ENCODE peak calls at places on chromosomes 16 and 17, in four cellular contexts. Z is A549; R is PC-3; J is CD4-positive, CD25-positive, alpha-beta regulatory T cell. E is an unnamed sample.

GRCh38 chr16:27642753-27643152 is 92.8 kb downstream of the KATNIP start:
- DNase-seq in Z (no peak), R (peak; percentile 30), J (no peak), E (no peak)

GRCh38 chr17:78541488-78542237 is 35.5 kb downstream of the DNAH17 start:
- DNase-seq in Z (peak; percentile 90), R (peak; percentile 82), J (no peak), E (no peak)

GRCh38 chr17:21452377-21453143 is 76.4 kb downstream of the KCNJ12 start:
- DNase-seq in Z (no peak), R (peak; percentile 54), J (no peak), E (peak; percentile 28)

GRCh38 chr16:50263060-50263909 is 3.1 kb upstream of the ADCY7 start:
- DNase-seq in Z (no peak), R (no peak), J (no peak), E (no peak)

GRCh38 chr16:87145181-87146176 is 171.7 kb downstream of the C16orf95 start:
- DNase-seq in Z (no peak), R (peak; percentile 93), J (no peak), E (no peak)

GRCh38 chr16:49890876-49891275 is 35.0 kb upstream of the ZNF423 start:
- DNase-seq in Z (no peak), R (no peak), J (no peak), E (peak; percentile 27)

GRCh38 chr16:67919618-67920210 is 11.9 kb downstream of the CTRL start:
- DNase-seq in Z (no peak), R (no peak), J (no peak), E (no peak)

GRCh38 chr16:856101-856500 is 55.6 kb upstream of the GNG13 start:
- DNase-seq in Z (no peak), R (no peak), J (no peak), E (no peak)

GRCh38 chr17:56977673-56978395 is at the start of gene SCPEP1:
- DNase-seq in Z (peak; percentile 93), R (peak; percentile 81), J (peak; percentile 79), E (peak; percentile 59)

GRCh38 chr17:7034955-7035590 is 742 bp upstream of the SLC16A13 start:
- DNase-seq in Z (no peak), R (no peak), J (no peak), E (peak; percentile 70)

GRCh38 chr16:11056090-11056988 is 112.0 kb downstream of the CLEC16A start:
- DNase-seq in Z (no peak), R (no peak), J (no peak), E (no peak)

GRCh38 chr16:24117680-24118079 is 138.5 kb upstream of the CACNG3 start:
- DNase-seq in Z (no peak), R (no peak), J (no peak), E (no peak)

GRCh38 chr17:65559483-65559801 is 2.0 kb downstream of the AXIN2 start:
- DNase-seq in Z (no peak), R (no peak), J (no peak), E (no peak)

GRCh38 chr16:49459953-49460735 is 86.5 kb downstream of the C16orf78 start:
- DNase-seq in Z (no peak), R (no peak), J (no peak), E (no peak)

GRCh38 chr17:62735027-62735651 is 73.0 kb downstream of the MARCHF10 start:
- DNase-seq in Z (no peak), R (peak; percentile 61), J (no peak), E (no peak)
- H3K4me3 ChIP-seq in Z (no peak overlapping the region), R (no peak overlapping the region), J (no peak overlapping the region), E (no peak overlapping the region)

GRCh38 chr16:3306078-3306477 is 781 bp downstream of the ZNF75A start:
- DNase-seq in Z (no peak), R (no peak), J (no peak), E (no peak)
- H3K4me3 ChIP-seq in Z (peak overlapping the region; percentile 58), R (peak overlapping the region; percentile 84), J (peak overlapping the region; percentile 77), E (peak overlapping the region; percentile 59)

GRCh38 chr16:84638195-84638806 is 10.0 kb upstream of the KLHL36 start:
- DNase-seq in Z (no peak), R (no peak), J (no peak), E (no peak)

GRCh38 chr16:84643677-84644076 is 4.6 kb upstream of the KLHL36 start:
- DNase-seq in Z (no peak), R (no peak), J (no peak), E (no peak)

GRCh38 chr16:84643180-84643583 is 5.1 kb upstream of the KLHL36 start:
- DNase-seq in Z (no peak), R (peak; percentile 77), J (no peak), E (no peak)

GRCh38 chr16:84640145-84640544 is 8.2 kb upstream of the KLHL36 start:
- DNase-seq in Z (no peak), R (no peak), J (no peak), E (no peak)

DNA sequence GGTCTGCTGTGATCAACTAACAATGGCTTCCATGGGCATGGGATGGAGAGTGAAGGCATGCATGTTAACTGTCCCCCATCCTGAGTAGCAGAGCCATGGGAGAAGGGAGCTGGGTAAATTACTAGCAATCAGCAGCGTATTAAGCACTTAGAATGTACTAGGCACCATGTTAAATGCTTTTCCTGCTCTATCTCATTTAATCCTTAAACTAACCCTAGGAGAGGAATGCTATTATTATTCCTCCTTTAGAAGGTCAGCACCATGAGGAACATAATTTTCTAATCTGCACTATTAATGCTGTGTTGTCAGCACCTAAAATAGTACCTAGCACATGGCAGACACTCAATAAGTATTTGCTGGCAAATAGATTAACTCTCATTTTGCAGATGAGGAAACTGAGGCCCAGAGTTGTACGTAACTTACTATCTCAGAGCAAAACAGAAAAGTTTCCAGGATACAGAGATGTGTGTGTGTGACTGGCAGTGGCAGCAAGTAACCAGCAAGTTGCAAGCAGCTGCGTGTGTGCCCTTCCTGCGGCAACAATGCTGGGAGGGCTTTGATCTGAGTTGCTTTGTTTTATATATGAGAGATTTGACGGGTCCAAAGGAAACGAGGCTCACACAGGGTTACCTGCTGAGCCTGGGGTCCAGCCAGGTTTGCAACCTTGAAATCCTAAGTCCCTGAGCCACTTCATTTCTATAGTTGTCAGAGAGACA is 6.5 kb upstream of the KLHL36 start:
- DNase-seq in Z (no peak), R (no peak), J (no peak), E (peak; percentile 62)
- H3K4me3 ChIP-seq in Z (no peak overlapping the region), R (no peak overlapping the region), J (peak overlapping the region; percentile 33), E (peak overlapping the region; percentile 25)

GRCh38 chr16:25959216-25959615 is 267.5 kb downstream of the HS3ST4 start:
- DNase-seq in Z (no peak), R (no peak), J (no peak), E (no peak)
- H3K4me3 ChIP-seq in Z (no peak overlapping the region), R (no peak overlapping the region), J (no peak overlapping the region), E (no peak overlapping the region)

GRCh38 chr16:88782454-88783390 is 2.3 kb downstream of the PIEZO1 start:
- DNase-seq in Z (no peak), R (peak; percentile 86), J (peak; percentile 33), E (no peak)
- H3K4me3 ChIP-seq in Z (peak overlapping the region; percentile 99), R (peak overlapping the region; percentile 76), J (peak overlapping the region; percentile 65), E (peak overlapping the region; percentile 77)

DNA sequence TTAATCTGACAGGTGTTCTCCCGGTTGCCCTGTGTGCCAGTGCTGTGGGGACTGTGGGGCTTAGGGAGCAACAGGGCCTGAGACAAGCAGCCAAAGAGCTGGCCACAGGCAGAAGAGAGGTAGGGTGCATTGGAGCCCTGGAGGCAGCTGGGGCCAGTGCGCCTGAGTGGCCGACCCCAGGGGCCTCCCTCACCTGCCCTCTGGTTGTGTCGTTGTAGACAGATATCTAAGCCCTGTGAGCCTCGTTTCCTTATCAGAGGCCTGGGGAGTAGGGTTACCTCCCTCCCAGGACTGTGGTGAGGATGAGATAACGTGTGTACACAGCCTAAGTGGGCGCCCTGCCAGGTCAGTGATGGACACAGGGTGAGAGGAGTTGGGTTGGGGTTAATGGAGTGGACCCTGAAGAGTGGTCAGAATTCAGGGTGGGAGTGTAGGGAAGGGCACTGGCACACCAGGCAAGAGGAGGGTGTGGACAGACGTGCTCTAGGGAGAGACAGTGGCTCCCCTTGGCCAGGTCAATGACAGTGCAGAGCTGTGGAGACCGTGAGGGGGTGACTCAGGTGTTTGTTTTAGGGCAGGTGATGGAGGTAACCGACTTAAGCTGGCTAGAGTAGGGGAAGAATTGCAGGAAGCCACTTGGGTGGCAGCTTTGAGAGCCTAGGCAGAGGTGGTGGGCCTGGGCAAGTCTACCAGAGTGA is 3.4 kb downstream of the NARF start:
- DNase-seq in Z (no peak), R (peak; percentile 66), J (no peak), E (no peak)
- H3K4me3 ChIP-seq in Z (no peak overlapping the region), R (no peak overlapping the region), J (no peak overlapping the region), E (no peak overlapping the region)

DNA sequence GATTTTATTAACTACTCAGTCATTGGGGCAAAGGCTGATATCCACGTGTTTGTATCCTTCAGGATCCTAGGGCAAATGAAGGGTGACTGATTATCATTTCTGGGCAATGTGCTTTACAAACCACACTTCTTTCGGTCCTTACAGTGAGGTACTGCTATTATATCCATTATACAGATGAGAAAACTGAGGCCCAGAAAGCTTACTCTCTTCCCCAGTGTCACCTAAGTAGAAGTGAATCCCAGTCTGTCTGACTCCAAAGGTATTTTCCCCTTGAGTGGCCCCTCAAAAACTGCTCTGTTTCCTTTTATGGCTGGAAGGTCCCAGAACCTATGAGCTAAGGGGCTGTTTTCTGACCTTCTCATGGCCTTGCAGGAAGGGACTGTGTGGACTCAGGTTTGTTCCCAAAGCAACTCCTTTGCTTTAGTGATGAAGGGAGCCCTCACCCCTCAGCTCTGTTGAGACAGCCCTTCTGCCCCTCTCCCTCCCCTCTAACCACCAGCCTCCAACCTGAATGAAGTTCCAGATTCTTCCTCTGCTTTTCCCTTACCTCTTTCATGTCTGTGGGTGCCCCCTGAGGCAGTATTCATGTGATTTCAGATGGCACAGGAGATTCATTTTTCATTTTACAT is 27.4 kb upstream of the ADGRG1 start:
- DNase-seq in Z (no peak), R (no peak), J (no peak), E (no peak)
- H3K4me3 ChIP-seq in Z (no peak overlapping the region), R (no peak overlapping the region), J (no peak overlapping the region), E (no peak overlapping the region)

DNA sequence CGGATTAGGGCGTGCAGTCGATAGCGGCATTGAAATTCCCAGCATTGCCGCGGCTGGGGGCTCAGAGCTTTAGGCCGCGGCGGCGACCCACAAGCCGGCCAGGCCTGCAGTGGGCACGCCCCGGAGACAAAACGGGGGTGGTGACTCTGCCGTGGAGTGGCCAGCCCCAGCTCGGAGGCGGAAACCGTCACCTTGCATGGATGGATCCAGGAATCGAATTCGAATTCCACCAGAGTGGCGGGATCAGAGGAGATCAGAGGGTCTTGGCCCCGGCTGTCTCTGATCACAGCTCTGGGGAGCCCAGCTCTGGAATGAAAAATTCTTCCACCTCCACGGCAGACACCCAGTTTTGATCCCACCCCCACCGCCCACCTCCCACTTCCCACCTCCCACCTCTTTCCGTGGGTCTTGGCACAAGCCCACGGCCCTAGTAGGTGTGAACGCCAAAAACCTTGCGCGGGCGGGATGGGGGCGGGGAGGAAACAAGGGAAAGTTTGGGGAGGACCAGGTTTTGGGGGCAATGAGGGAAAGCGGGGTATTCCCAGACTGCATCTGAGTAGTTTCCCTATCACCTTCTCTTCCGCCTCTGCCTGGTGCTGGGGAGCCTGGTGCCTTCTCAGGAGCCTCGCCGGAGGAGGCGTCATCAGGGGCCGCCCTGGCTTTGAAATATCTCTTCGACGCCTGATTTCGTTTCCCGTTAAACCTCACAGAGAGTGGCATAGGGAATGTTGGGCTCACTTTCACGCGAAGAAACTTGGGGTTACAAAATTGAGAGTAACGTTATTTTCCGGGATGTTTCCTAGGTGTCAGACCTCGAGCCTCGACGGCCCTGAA is 1.4 kb upstream of the IRX3 start:
- DNase-seq in Z (no peak), R (no peak), J (no peak), E (no peak)
- H3K4me3 ChIP-seq in Z (peak overlapping the region; percentile 80), R (no peak overlapping the region), J (no peak overlapping the region), E (peak overlapping the region; percentile 94)

GRCh38 chr16:20844588-20844987 is 38.3 kb downstream of the REXO5 start:
- DNase-seq in Z (no peak), R (no peak), J (no peak), E (peak; percentile 74)
- H3K4me3 ChIP-seq in Z (no peak overlapping the region), R (no peak overlapping the region), J (no peak overlapping the region), E (peak overlapping the region; percentile 5)

E was measured in Jurkat, Clone E6-1.